ENCODE peak calls at places on chromosomes 11 and 22, in seven cellular contexts. W, X, K, U, Y, V and N are unnamed samples.
A peak's percentile ranks its signal among the peaks of the same experiment; 100 is the strongest.

GRCh38 chr11:118621071-118621815 is 13.8 kb downstream of the PHLDB1 start:
- DNase-seq in X (peak; percentile 91), K (peak; percentile 91), U (peak; percentile 51), V (no peak), Y (peak; percentile 90), W (peak; percentile 65), N (no peak)

GRCh38 chr22:39214383-39215069 is 30.3 kb downstream of the PDGFB start:
- DNase-seq in W (no peak), V (no peak), Y (no peak), U (no peak), K (peak; percentile 67), X (no peak), N (peak; percentile 77)

GRCh38 chr11:40328890-40329617 is 1130.4 kb downstream of the LRRC4C start:
- DNase-seq in K (peak; percentile 100), U (peak; percentile 98), W (peak; percentile 20), Y (peak; percentile 15), X (no peak), V (no peak), N (peak; percentile 100)

GRCh38 chr11:8062781-8063257 is 18.2 kb upstream of the TUB start:
- DNase-seq in U (no peak), X (no peak), K (no peak), Y (no peak), W (no peak), V (no peak), N (no peak)

GRCh38 chr11:62069374-62069773 is 54.4 kb upstream of the INCENP start:
- DNase-seq in K (no peak), Y (no peak), U (no peak), W (peak; percentile 4), X (no peak), V (no peak), N (no peak)

GRCh38 chr11:120215634-120216033 is 4.8 kb downstream of the OAF start:
- DNase-seq in X (no peak), Y (peak; percentile 57), V (no peak), K (peak; percentile 61), U (no peak), W (no peak), N (no peak)

GRCh38 chr11:28673687-28674431 is 565.7 kb downstream of the METTL15 start:
- DNase-seq in K (peak; percentile 43), Y (no peak), X (no peak), U (no peak), W (no peak), V (no peak), N (peak; percentile 10)

GRCh38 chr11:783581-784015 is 6.3 kb downstream of the CEND1 start:
- DNase-seq in K (peak; percentile 91), U (peak; percentile 91), Y (peak; percentile 68), W (peak; percentile 84), V (peak; percentile 40), X (peak; percentile 72), N (no peak)

GRCh38 chr11:8714622-8715225 is 32.1 kb downstream of the RPL27A start:
- DNase-seq in Y (no peak), W (no peak), X (no peak), V (no peak), U (no peak), K (peak; percentile 59), N (no peak)

GRCh38 chr22:46967445-46968358 is 205.3 kb downstream of the TBC1D22A start:
- DNase-seq in X (no peak), U (no peak), K (no peak), W (no peak), Y (no peak), V (no peak), N (no peak)

GRCh38 chr11:6926208-6927029 is at the start of gene ZNF215:
- DNase-seq in X (peak; percentile 71), W (peak; percentile 84), Y (peak; percentile 72), U (peak; percentile 76), K (peak; percentile 90), V (peak; percentile 47), N (peak; percentile 42)

GRCh38 chr11:108870373-108871020 is 205.6 kb downstream of the DDX10 start:
- DNase-seq in Y (no peak), W (no peak), V (no peak), K (peak; percentile 93), U (peak; percentile 47), X (no peak), N (no peak)

GRCh38 chr22:21755855-21756284 is 20.3 kb upstream of the YPEL1 start:
- DNase-seq in W (no peak), X (no peak), U (peak; percentile 17), V (no peak), Y (no peak), K (peak; percentile 85), N (no peak)

GRCh38 chr22:24834845-24835570 is 29.0 kb downstream of the SGSM1 start:
- DNase-seq in W (peak; percentile 40), Y (no peak), X (no peak), V (peak; percentile 11), K (no peak), U (no peak), N (no peak)

GRCh38 chr22:32411388-32411787 is 659 bp downstream of the RTCB start:
- DNase-seq in K (peak; percentile 52), Y (no peak), V (peak; percentile 12), X (no peak), W (no peak), U (no peak), N (no peak)

GRCh38 chr11:110795124-110795624 is 82.9 kb upstream of the ARHGAP20 start:
- DNase-seq in Y (no peak), X (no peak), V (no peak), U (no peak), W (no peak), K (no peak), N (no peak)

GRCh38 chr11:5366856-5367255 is 15.5 kb downstream of the OR51B6 start:
- DNase-seq in V (no peak), U (no peak), X (no peak), K (peak; percentile 61), W (no peak), Y (no peak), N (no peak)

GRCh38 chr11:19953909-19954308 is 206.4 kb downstream of the DBX1 start:
- DNase-seq in X (no peak), Y (no peak), W (peak; percentile 19), U (peak; percentile 52), V (no peak), K (peak; percentile 94), N (peak; percentile 64)

GRCh38 chr22:30223303-30223702 is 23.3 kb downstream of the LIF start:
- DNase-seq in Y (no peak), X (no peak), K (no peak), U (no peak), W (no peak), V (no peak), N (no peak)

GRCh38 chr11:46475926-46476545 is 84.5 kb upstream of the CHRM4 start:
- DNase-seq in Y (no peak), U (no peak), X (no peak), V (no peak), W (no peak), K (no peak), N (no peak)

GRCh38 chr11:111932605-111932938 is 4.6 kb upstream of the DIXDC1 start:
- DNase-seq in X (no peak), K (no peak), U (no peak), W (no peak), Y (no peak), V (no peak), N (no peak)

GRCh38 chr11:120785576-120785975 is 238.3 kb upstream of the TBCEL start:
- DNase-seq in U (no peak), W (no peak), K (no peak), Y (no peak), V (no peak), X (no peak), N (no peak)

GRCh38 chr22:45413368-45414211 is at the start of the genes RIBC2 and SMC1B:
- DNase-seq in U (no peak), K (peak; percentile 68), Y (peak; percentile 75), W (peak; percentile 81), V (peak; percentile 90), X (peak; percentile 74), N (peak; percentile 26)

GRCh38 chr11:18650859-18651557 is 16.9 kb upstream of the SPTY2D1 start:
- DNase-seq in Y (no peak), W (peak; percentile 55), U (no peak), K (peak; percentile 18), V (peak; percentile 65), X (no peak), N (no peak)

GRCh38 chr22:43491737-43492136 is 79.9 kb downstream of the MPPED1 start:
- DNase-seq in K (no peak), U (no peak), Y (no peak), W (no peak), X (no peak), V (no peak), N (no peak)

GRCh38 chr22:35538801-35539321 is 1.8 kb upstream of the RASD2 start:
- DNase-seq in K (no peak), V (peak; percentile 14), W (peak; percentile 63), U (no peak), X (no peak), Y (no peak), N (no peak)